ENCODE peak calls at places on chromosomes 3 and 15, in ten cellular contexts. One of them, this sample, is unnamed.

GRCh38 chr15:59394166-59394661 is 21.5 kb upstream of the MYO1E start:
- DNase-seq in dorsolateral prefrontal cortex: no peak
- DNase-seq in mesenchymal stem cell: no peak
- DNase-seq in suprapubic skin: no peak
- DNase-seq in COR-L47: no peak
- DNase-seq in erythroblast: no peak
- DNase-seq in naive thymus-derived CD8-positive, alpha-beta T cell: no peak
- DNase-seq in NCI-H1417 treated with DMSO at 0.1 percent for 48 hours: no peak
- DNase-seq in heart right ventricle: no peak
- DNase-seq in germinal center: no peak
- DNase-seq in this sample: no peak

GRCh38 chr3:43366466-43366865 is 80.1 kb downstream of the SNRK start:
- DNase-seq in germinal center: no peak
- DNase-seq in dorsolateral prefrontal cortex: no peak
- DNase-seq in suprapubic skin: peak; percentile 77
- DNase-seq in mesenchymal stem cell: no peak
- DNase-seq in naive thymus-derived CD8-positive, alpha-beta T cell: no peak
- DNase-seq in COR-L47: no peak
- DNase-seq in heart right ventricle: no peak
- DNase-seq in NCI-H1417 treated with DMSO at 0.1 percent for 48 hours: no peak
- DNase-seq in erythroblast: no peak
- DNase-seq in this sample: no peak

GRCh38 chr3:63232764-63233396 is 45.2 kb upstream of the SYNPR start:
- DNase-seq in heart right ventricle: no peak
- DNase-seq in erythroblast: no peak
- DNase-seq in dorsolateral prefrontal cortex: no peak
- DNase-seq in naive thymus-derived CD8-positive, alpha-beta T cell: no peak
- DNase-seq in mesenchymal stem cell: no peak
- DNase-seq in suprapubic skin: no peak
- DNase-seq in germinal center: no peak
- DNase-seq in COR-L47: no peak
- DNase-seq in NCI-H1417 treated with DMSO at 0.1 percent for 48 hours: no peak
- DNase-seq in this sample: no peak

GRCh38 chr15:87669846-87670245 is 586.7 kb downstream of the NTRK3 start:
- DNase-seq in mesenchymal stem cell: no peak
- DNase-seq in erythroblast: no peak
- DNase-seq in suprapubic skin: no peak
- DNase-seq in NCI-H1417 treated with DMSO at 0.1 percent for 48 hours: no peak
- DNase-seq in naive thymus-derived CD8-positive, alpha-beta T cell: no peak
- DNase-seq in dorsolateral prefrontal cortex: no peak
- DNase-seq in COR-L47: no peak
- DNase-seq in heart right ventricle: no peak
- DNase-seq in germinal center: no peak
- DNase-seq in this sample: no peak

GRCh38 chr3:49006591-49007067 is 562 bp upstream of the WDR6 start:
- DNase-seq in suprapubic skin: no peak
- DNase-seq in NCI-H1417 treated with DMSO at 0.1 percent for 48 hours: no peak
- DNase-seq in dorsolateral prefrontal cortex: peak; percentile 58
- DNase-seq in mesenchymal stem cell: peak; percentile 65
- DNase-seq in COR-L47: no peak
- DNase-seq in germinal center: no peak
- DNase-seq in naive thymus-derived CD8-positive, alpha-beta T cell: no peak
- DNase-seq in heart right ventricle: peak; percentile 23
- DNase-seq in erythroblast: peak; percentile 78
- DNase-seq in this sample: no peak

GRCh38 chr3:30770387-30770786 is 124.1 kb downstream of the GADL1 start:
- DNase-seq in dorsolateral prefrontal cortex: no peak
- DNase-seq in suprapubic skin: no peak
- DNase-seq in mesenchymal stem cell: peak; percentile 91
- DNase-seq in germinal center: no peak
- DNase-seq in COR-L47: no peak
- DNase-seq in naive thymus-derived CD8-positive, alpha-beta T cell: no peak
- DNase-seq in NCI-H1417 treated with DMSO at 0.1 percent for 48 hours: no peak
- DNase-seq in erythroblast: no peak
- DNase-seq in heart right ventricle: peak; percentile 8
- DNase-seq in this sample: no peak

GRCh38 chr15:51198701-51199253 is 104.1 kb upstream of the TNFAIP8L3 start:
- DNase-seq in naive thymus-derived CD8-positive, alpha-beta T cell: no peak
- DNase-seq in heart right ventricle: no peak
- DNase-seq in NCI-H1417 treated with DMSO at 0.1 percent for 48 hours: no peak
- DNase-seq in COR-L47: no peak
- DNase-seq in germinal center: no peak
- DNase-seq in erythroblast: no peak
- DNase-seq in dorsolateral prefrontal cortex: no peak
- DNase-seq in suprapubic skin: no peak
- DNase-seq in mesenchymal stem cell: no peak
- DNase-seq in this sample: no peak

GRCh38 chr3:141389703-141390102 is 21.4 kb downstream of the ZBTB38 start:
- DNase-seq in mesenchymal stem cell: peak; percentile 24
- DNase-seq in NCI-H1417 treated with DMSO at 0.1 percent for 48 hours: no peak
- DNase-seq in suprapubic skin: no peak
- DNase-seq in germinal center: no peak
- DNase-seq in COR-L47: no peak
- DNase-seq in dorsolateral prefrontal cortex: no peak
- DNase-seq in erythroblast: no peak
- DNase-seq in naive thymus-derived CD8-positive, alpha-beta T cell: no peak
- DNase-seq in heart right ventricle: no peak
- DNase-seq in this sample: no peak

GRCh38 chr3:60775956-60776355 is 475.3 kb downstream of the FHIT start:
- DNase-seq in suprapubic skin: no peak
- DNase-seq in germinal center: no peak
- DNase-seq in naive thymus-derived CD8-positive, alpha-beta T cell: no peak
- DNase-seq in mesenchymal stem cell: no peak
- DNase-seq in NCI-H1417 treated with DMSO at 0.1 percent for 48 hours: no peak
- DNase-seq in heart right ventricle: no peak
- DNase-seq in erythroblast: no peak
- DNase-seq in dorsolateral prefrontal cortex: no peak
- DNase-seq in COR-L47: no peak
- DNase-seq in this sample: no peak

GRCh38 chr3:184811034-184811433 is 932 bp upstream of the VPS8 start:
- DNase-seq in naive thymus-derived CD8-positive, alpha-beta T cell: no peak
- DNase-seq in NCI-H1417 treated with DMSO at 0.1 percent for 48 hours: no peak
- DNase-seq in erythroblast: no peak
- DNase-seq in heart right ventricle: no peak
- DNase-seq in suprapubic skin: no peak
- DNase-seq in COR-L47: no peak
- DNase-seq in mesenchymal stem cell: no peak
- DNase-seq in dorsolateral prefrontal cortex: no peak
- DNase-seq in germinal center: no peak
- DNase-seq in this sample: no peak

GRCh38 chr3:159996018-159996417 is 7.4 kb downstream of the IL12A start:
- DNase-seq in NCI-H1417 treated with DMSO at 0.1 percent for 48 hours: no peak
- DNase-seq in dorsolateral prefrontal cortex: no peak
- DNase-seq in heart right ventricle: no peak
- DNase-seq in naive thymus-derived CD8-positive, alpha-beta T cell: no peak
- DNase-seq in germinal center: no peak
- DNase-seq in COR-L47: no peak
- DNase-seq in mesenchymal stem cell: no peak
- DNase-seq in erythroblast: no peak
- DNase-seq in suprapubic skin: no peak
- DNase-seq in this sample: no peak

GRCh38 chr3:196694202-196694638 is 17.8 kb downstream of the CEP19 start:
- DNase-seq in COR-L47: peak; percentile 4
- DNase-seq in dorsolateral prefrontal cortex: no peak
- DNase-seq in mesenchymal stem cell: no peak
- DNase-seq in naive thymus-derived CD8-positive, alpha-beta T cell: no peak
- DNase-seq in erythroblast: peak; percentile 17
- DNase-seq in suprapubic skin: no peak
- DNase-seq in NCI-H1417 treated with DMSO at 0.1 percent for 48 hours: no peak
- DNase-seq in germinal center: peak; percentile 58
- DNase-seq in heart right ventricle: no peak
- DNase-seq in this sample: no peak

GRCh38 chr3:39870706-39871105 is 61.3 kb downstream of the MYRIP start:
- DNase-seq in erythroblast: no peak
- DNase-seq in dorsolateral prefrontal cortex: no peak
- DNase-seq in NCI-H1417 treated with DMSO at 0.1 percent for 48 hours: no peak
- DNase-seq in germinal center: no peak
- DNase-seq in suprapubic skin: no peak
- DNase-seq in mesenchymal stem cell: no peak
- DNase-seq in naive thymus-derived CD8-positive, alpha-beta T cell: no peak
- DNase-seq in heart right ventricle: no peak
- DNase-seq in COR-L47: no peak
- DNase-seq in this sample: no peak

GRCh38 chr3:27568393-27568792 is 84.2 kb upstream of the SLC4A7 start:
- DNase-seq in NCI-H1417 treated with DMSO at 0.1 percent for 48 hours: no peak
- DNase-seq in erythroblast: no peak
- DNase-seq in COR-L47: peak; percentile 34
- DNase-seq in dorsolateral prefrontal cortex: peak; percentile 63
- DNase-seq in germinal center: no peak
- DNase-seq in mesenchymal stem cell: no peak
- DNase-seq in suprapubic skin: no peak
- DNase-seq in heart right ventricle: peak; percentile 42
- DNase-seq in naive thymus-derived CD8-positive, alpha-beta T cell: no peak
- DNase-seq in this sample: no peak

GRCh38 chr3:14834807-14835466 is 16.2 kb downstream of the FGD5 start:
- DNase-seq in heart right ventricle: no peak
- DNase-seq in erythroblast: no peak
- DNase-seq in dorsolateral prefrontal cortex: no peak
- DNase-seq in NCI-H1417 treated with DMSO at 0.1 percent for 48 hours: no peak
- DNase-seq in mesenchymal stem cell: no peak
- DNase-seq in naive thymus-derived CD8-positive, alpha-beta T cell: no peak
- DNase-seq in suprapubic skin: no peak
- DNase-seq in COR-L47: no peak
- DNase-seq in germinal center: no peak
- DNase-seq in this sample: no peak

GRCh38 chr15:58517682-58518525 is 86.1 kb downstream of the LIPC start:
- DNase-seq in suprapubic skin: no peak
- DNase-seq in NCI-H1417 treated with DMSO at 0.1 percent for 48 hours: no peak
- DNase-seq in mesenchymal stem cell: no peak
- DNase-seq in COR-L47: no peak
- DNase-seq in germinal center: no peak
- DNase-seq in erythroblast: no peak
- DNase-seq in dorsolateral prefrontal cortex: no peak
- DNase-seq in heart right ventricle: no peak
- DNase-seq in naive thymus-derived CD8-positive, alpha-beta T cell: peak; percentile 40
- DNase-seq in this sample: no peak

GRCh38 chr3:196292281-196292923 is 4.9 kb upstream of the PCYT1A start:
- DNase-seq in mesenchymal stem cell: no peak
- DNase-seq in germinal center: peak; percentile 57
- DNase-seq in heart right ventricle: no peak
- DNase-seq in NCI-H1417 treated with DMSO at 0.1 percent for 48 hours: no peak
- DNase-seq in suprapubic skin: no peak
- DNase-seq in COR-L47: no peak
- DNase-seq in dorsolateral prefrontal cortex: no peak
- DNase-seq in erythroblast: no peak
- DNase-seq in naive thymus-derived CD8-positive, alpha-beta T cell: no peak
- DNase-seq in this sample: no peak

GRCh38 chr3:196559826-196560225 is 8.5 kb downstream of the WDR53 start:
- DNase-seq in heart right ventricle: no peak
- DNase-seq in NCI-H1417 treated with DMSO at 0.1 percent for 48 hours: no peak
- DNase-seq in germinal center: no peak
- DNase-seq in erythroblast: no peak
- DNase-seq in dorsolateral prefrontal cortex: no peak
- DNase-seq in COR-L47: no peak
- DNase-seq in naive thymus-derived CD8-positive, alpha-beta T cell: no peak
- DNase-seq in mesenchymal stem cell: peak; percentile 17
- DNase-seq in suprapubic skin: no peak
- DNase-seq in this sample: no peak

GRCh38 chr3:69718832-69719231 is 20.4 kb upstream of the MITF start:
- DNase-seq in COR-L47: no peak
- DNase-seq in erythroblast: no peak
- DNase-seq in germinal center: no peak
- DNase-seq in mesenchymal stem cell: no peak
- DNase-seq in suprapubic skin: no peak
- DNase-seq in naive thymus-derived CD8-positive, alpha-beta T cell: no peak
- DNase-seq in dorsolateral prefrontal cortex: no peak
- DNase-seq in NCI-H1417 treated with DMSO at 0.1 percent for 48 hours: no peak
- DNase-seq in heart right ventricle: no peak
- DNase-seq in this sample: no peak

GRCh38 chr3:55089211-55089610 is 161.4 kb upstream of the LRTM1 start:
- DNase-seq in germinal center: no peak
- DNase-seq in naive thymus-derived CD8-positive, alpha-beta T cell: no peak
- DNase-seq in dorsolateral prefrontal cortex: no peak
- DNase-seq in COR-L47: no peak
- DNase-seq in erythroblast: no peak
- DNase-seq in mesenchymal stem cell: peak; percentile 53
- DNase-seq in NCI-H1417 treated with DMSO at 0.1 percent for 48 hours: no peak
- DNase-seq in suprapubic skin: no peak
- DNase-seq in heart right ventricle: no peak
- DNase-seq in this sample: no peak

GRCh38 chr3:186931487-186932280 is 1.4 kb downstream of the ST6GAL1 start:
- DNase-seq in mesenchymal stem cell: peak; percentile 49
- DNase-seq in dorsolateral prefrontal cortex: peak; percentile 60
- DNase-seq in erythroblast: peak; percentile 84
- DNase-seq in NCI-H1417 treated with DMSO at 0.1 percent for 48 hours: peak; percentile 61
- DNase-seq in germinal center: peak; percentile 25
- DNase-seq in suprapubic skin: no peak
- DNase-seq in COR-L47: peak; percentile 6
- DNase-seq in heart right ventricle: peak; percentile 52
- DNase-seq in naive thymus-derived CD8-positive, alpha-beta T cell: peak; percentile 42
- DNase-seq in this sample: no peak

GRCh38 chr15:77784361-77785292 is 151.9 kb upstream of the LINGO1 start:
- DNase-seq in erythroblast: peak; percentile 48
- DNase-seq in germinal center: peak; percentile 43
- DNase-seq in dorsolateral prefrontal cortex: no peak
- DNase-seq in naive thymus-derived CD8-positive, alpha-beta T cell: no peak
- DNase-seq in mesenchymal stem cell: peak; percentile 16
- DNase-seq in NCI-H1417 treated with DMSO at 0.1 percent for 48 hours: peak; percentile 48
- DNase-seq in COR-L47: peak; percentile 59
- DNase-seq in heart right ventricle: no peak
- DNase-seq in suprapubic skin: no peak
- DNase-seq in this sample: no peak

GRCh38 chr3:129248286-129248979 is 973 bp upstream of the COPG1 start:
- DNase-seq in erythroblast: peak; percentile 41
- DNase-seq in mesenchymal stem cell: no peak
- DNase-seq in germinal center: no peak
- DNase-seq in suprapubic skin: no peak
- DNase-seq in dorsolateral prefrontal cortex: no peak
- DNase-seq in COR-L47: no peak
- DNase-seq in naive thymus-derived CD8-positive, alpha-beta T cell: no peak
- DNase-seq in heart right ventricle: no peak
- DNase-seq in NCI-H1417 treated with DMSO at 0.1 percent for 48 hours: no peak
- DNase-seq in this sample: no peak

GRCh38 chr3:49606427-49606826 is 52.1 kb downstream of the BSN start:
- DNase-seq in naive thymus-derived CD8-positive, alpha-beta T cell: no peak
- DNase-seq in suprapubic skin: no peak
- DNase-seq in germinal center: no peak
- DNase-seq in mesenchymal stem cell: no peak
- DNase-seq in dorsolateral prefrontal cortex: no peak
- DNase-seq in NCI-H1417 treated with DMSO at 0.1 percent for 48 hours: no peak
- DNase-seq in heart right ventricle: no peak
- DNase-seq in COR-L47: no peak
- DNase-seq in erythroblast: no peak
- DNase-seq in this sample: no peak

GRCh38 chr3:55494976-55495375 is 7.9 kb upstream of the WNT5A start:
- DNase-seq in erythroblast: no peak
- DNase-seq in naive thymus-derived CD8-positive, alpha-beta T cell: no peak
- DNase-seq in heart right ventricle: no peak
- DNase-seq in COR-L47: no peak
- DNase-seq in NCI-H1417 treated with DMSO at 0.1 percent for 48 hours: no peak
- DNase-seq in mesenchymal stem cell: no peak
- DNase-seq in dorsolateral prefrontal cortex: no peak
- DNase-seq in germinal center: no peak
- DNase-seq in suprapubic skin: no peak
- DNase-seq in this sample: no peak

GRCh38 chr15:38002883-38003477 is 68.5 kb downstream of the TMCO5A start:
- DNase-seq in heart right ventricle: peak; percentile 52
- DNase-seq in COR-L47: no peak
- DNase-seq in suprapubic skin: no peak
- DNase-seq in naive thymus-derived CD8-positive, alpha-beta T cell: no peak
- DNase-seq in dorsolateral prefrontal cortex: peak; percentile 68
- DNase-seq in mesenchymal stem cell: peak; percentile 81
- DNase-seq in NCI-H1417 treated with DMSO at 0.1 percent for 48 hours: no peak
- DNase-seq in germinal center: peak; percentile 22
- DNase-seq in erythroblast: peak; percentile 60
- DNase-seq in this sample: peak; percentile 72

GRCh38 chr3:51961607-51962569 is 5.4 kb downstream of the PCBP4 start:
- DNase-seq in NCI-H1417 treated with DMSO at 0.1 percent for 48 hours: no peak
- DNase-seq in mesenchymal stem cell: no peak
- DNase-seq in erythroblast: no peak
- DNase-seq in naive thymus-derived CD8-positive, alpha-beta T cell: no peak
- DNase-seq in suprapubic skin: no peak
- DNase-seq in COR-L47: no peak
- DNase-seq in dorsolateral prefrontal cortex: no peak
- DNase-seq in germinal center: no peak
- DNase-seq in heart right ventricle: no peak
- DNase-seq in this sample: no peak

GRCh38 chr15:98866503-98866902 is 141.1 kb downstream of the PGPEP1L start:
- DNase-seq in suprapubic skin: no peak
- DNase-seq in COR-L47: no peak
- DNase-seq in mesenchymal stem cell: peak; percentile 89
- DNase-seq in heart right ventricle: no peak
- DNase-seq in erythroblast: no peak
- DNase-seq in naive thymus-derived CD8-positive, alpha-beta T cell: no peak
- DNase-seq in dorsolateral prefrontal cortex: no peak
- DNase-seq in NCI-H1417 treated with DMSO at 0.1 percent for 48 hours: no peak
- DNase-seq in germinal center: no peak
- DNase-seq in this sample: no peak